ENCODE peak calls at places on chromosomes 16 and 17, in eight cellular contexts. One of them, this sample, is unnamed.
A peak's percentile ranks its signal among the peaks of the same experiment; 100 is the strongest.

GRCh38 chr17:16044484-16044883 is 44.9 kb downstream of the TTC19 start:
- DNase-seq in ascending aorta: no peak
- DNase-seq in CD8-positive, alpha-beta memory T cell: no peak
- DNase-seq in tibial artery: no peak
- DNase-seq in cardiac muscle cell: no peak
- DNase-seq in mesenchymal stem cell: no peak
- DNase-seq in heart left ventricle: no peak
- DNase-seq in left ventricle myocardium inferior: no peak
- DNase-seq in this sample: no peak

GRCh38 chr16:74999683-75000480 is 1.1 kb downstream of the ZNRF1 start:
- DNase-seq in ascending aorta: no peak
- DNase-seq in CD8-positive, alpha-beta memory T cell: peak; percentile 80
- DNase-seq in tibial artery: peak; percentile 70
- DNase-seq in cardiac muscle cell: peak; percentile 40
- DNase-seq in mesenchymal stem cell: peak; percentile 49
- DNase-seq in heart left ventricle: peak; percentile 45
- DNase-seq in left ventricle myocardium inferior: peak; percentile 28
- DNase-seq in this sample: peak; percentile 58

GRCh38 chr16:49534901-49535300 is 161.3 kb downstream of the C16orf78 start:
- DNase-seq in ascending aorta: no peak
- DNase-seq in CD8-positive, alpha-beta memory T cell: no peak
- DNase-seq in tibial artery: no peak
- DNase-seq in cardiac muscle cell: no peak
- DNase-seq in mesenchymal stem cell: no peak
- DNase-seq in heart left ventricle: no peak
- DNase-seq in left ventricle myocardium inferior: no peak
- DNase-seq in this sample: no peak

GRCh38 chr17:32020943-32021617 is 13.9 kb downstream of the LRRC37B start:
- DNase-seq in ascending aorta: no peak
- DNase-seq in CD8-positive, alpha-beta memory T cell: no peak
- DNase-seq in tibial artery: no peak
- DNase-seq in cardiac muscle cell: no peak
- DNase-seq in mesenchymal stem cell: no peak
- DNase-seq in heart left ventricle: no peak
- DNase-seq in left ventricle myocardium inferior: no peak
- DNase-seq in this sample: no peak

GRCh38 chr16:2429771-2430663 is 770 bp downstream of the CCNF start:
- DNase-seq in ascending aorta: no peak
- DNase-seq in CD8-positive, alpha-beta memory T cell: no peak
- DNase-seq in tibial artery: no peak
- DNase-seq in cardiac muscle cell: peak; percentile 28
- DNase-seq in mesenchymal stem cell: peak; percentile 39
- DNase-seq in heart left ventricle: no peak
- DNase-seq in left ventricle myocardium inferior: no peak
- DNase-seq in this sample: peak; percentile 55

GRCh38 chr16:82990155-82990554 is 363.4 kb downstream of the CDH13 start:
- DNase-seq in ascending aorta: no peak
- DNase-seq in CD8-positive, alpha-beta memory T cell: no peak
- DNase-seq in tibial artery: no peak
- DNase-seq in cardiac muscle cell: peak; percentile 32
- DNase-seq in mesenchymal stem cell: peak; percentile 52
- DNase-seq in heart left ventricle: no peak
- DNase-seq in left ventricle myocardium inferior: no peak
- DNase-seq in this sample: no peak

GRCh38 chr17:17628388-17629008 is 37.0 kb upstream of the PEMT start:
- DNase-seq in ascending aorta: no peak
- DNase-seq in CD8-positive, alpha-beta memory T cell: peak; percentile 52
- DNase-seq in tibial artery: no peak
- DNase-seq in cardiac muscle cell: no peak
- DNase-seq in mesenchymal stem cell: no peak
- DNase-seq in heart left ventricle: no peak
- DNase-seq in left ventricle myocardium inferior: no peak
- DNase-seq in this sample: no peak

GRCh38 chr16:48682971-48683370 is 73.0 kb upstream of the N4BP1 start:
- DNase-seq in ascending aorta: no peak
- DNase-seq in CD8-positive, alpha-beta memory T cell: no peak
- DNase-seq in tibial artery: no peak
- DNase-seq in cardiac muscle cell: no peak
- DNase-seq in mesenchymal stem cell: no peak
- DNase-seq in heart left ventricle: no peak
- DNase-seq in left ventricle myocardium inferior: no peak
- DNase-seq in this sample: no peak

GRCh38 chr16:75315907-75316306 is 64.5 kb upstream of the BCAR1 start:
- DNase-seq in ascending aorta: no peak
- DNase-seq in CD8-positive, alpha-beta memory T cell: no peak
- DNase-seq in tibial artery: no peak
- DNase-seq in cardiac muscle cell: no peak
- DNase-seq in mesenchymal stem cell: no peak
- DNase-seq in heart left ventricle: no peak
- DNase-seq in left ventricle myocardium inferior: no peak
- DNase-seq in this sample: no peak

GRCh38 chr16:75555213-75555706 is 792 bp downstream of the TMEM231 start:
- DNase-seq in ascending aorta: peak; percentile 29
- DNase-seq in CD8-positive, alpha-beta memory T cell: no peak
- DNase-seq in tibial artery: peak; percentile 86
- DNase-seq in cardiac muscle cell: peak; percentile 94
- DNase-seq in mesenchymal stem cell: peak; percentile 93
- DNase-seq in heart left ventricle: peak; percentile 87
- DNase-seq in left ventricle myocardium inferior: peak; percentile 84
- DNase-seq in this sample: peak; percentile 73

GRCh38 chr17:38766341-38766740 is 13.8 kb downstream of the PSMB3 start:
- DNase-seq in ascending aorta: no peak
- DNase-seq in CD8-positive, alpha-beta memory T cell: no peak
- DNase-seq in tibial artery: no peak
- DNase-seq in cardiac muscle cell: no peak
- DNase-seq in mesenchymal stem cell: no peak
- DNase-seq in heart left ventricle: no peak
- DNase-seq in left ventricle myocardium inferior: no peak
- DNase-seq in this sample: no peak

GRCh38 chr16:84660973-84661372 is 12.7 kb downstream of the KLHL36 start:
- DNase-seq in ascending aorta: no peak
- DNase-seq in CD8-positive, alpha-beta memory T cell: no peak
- DNase-seq in tibial artery: no peak
- DNase-seq in cardiac muscle cell: no peak
- DNase-seq in mesenchymal stem cell: no peak
- DNase-seq in heart left ventricle: no peak
- DNase-seq in left ventricle myocardium inferior: no peak
- DNase-seq in this sample: no peak

GRCh38 chr17:68318103-68318991 is 27.1 kb downstream of the ARSG start:
- DNase-seq in ascending aorta: no peak
- DNase-seq in CD8-positive, alpha-beta memory T cell: no peak
- DNase-seq in tibial artery: no peak
- DNase-seq in cardiac muscle cell: peak; percentile 55
- DNase-seq in mesenchymal stem cell: peak; percentile 94
- DNase-seq in heart left ventricle: no peak
- DNase-seq in left ventricle myocardium inferior: no peak
- DNase-seq in this sample: no peak

GRCh38 chr17:1947743-1948516 is 77.2 kb downstream of the RTN4RL1 start:
- DNase-seq in ascending aorta: no peak
- DNase-seq in CD8-positive, alpha-beta memory T cell: no peak
- DNase-seq in tibial artery: no peak
- DNase-seq in cardiac muscle cell: no peak
- DNase-seq in mesenchymal stem cell: no peak
- DNase-seq in heart left ventricle: no peak
- DNase-seq in left ventricle myocardium inferior: no peak
- DNase-seq in this sample: no peak

GRCh38 chr16:11547517-11547916 is 39.2 kb downstream of the LITAF start:
- DNase-seq in ascending aorta: no peak
- DNase-seq in CD8-positive, alpha-beta memory T cell: no peak
- DNase-seq in tibial artery: no peak
- DNase-seq in cardiac muscle cell: no peak
- DNase-seq in mesenchymal stem cell: no peak
- DNase-seq in heart left ventricle: no peak
- DNase-seq in left ventricle myocardium inferior: no peak
- DNase-seq in this sample: no peak

GRCh38 chr17:82740906-82741759 is 5.7 kb downstream of the FN3K start:
- DNase-seq in ascending aorta: no peak
- DNase-seq in CD8-positive, alpha-beta memory T cell: no peak
- DNase-seq in tibial artery: no peak
- DNase-seq in cardiac muscle cell: no peak
- DNase-seq in mesenchymal stem cell: no peak
- DNase-seq in heart left ventricle: no peak
- DNase-seq in left ventricle myocardium inferior: no peak
- DNase-seq in this sample: no peak

GRCh38 chr17:82750241-82750905 is 1.5 kb upstream of the TBCD start:
- DNase-seq in ascending aorta: no peak
- DNase-seq in CD8-positive, alpha-beta memory T cell: no peak
- DNase-seq in tibial artery: no peak
- DNase-seq in cardiac muscle cell: no peak
- DNase-seq in mesenchymal stem cell: no peak
- DNase-seq in heart left ventricle: no peak
- DNase-seq in left ventricle myocardium inferior: no peak
- DNase-seq in this sample: no peak

GRCh38 chr17:82743344-82744219 is 8.2 kb downstream of the FN3K start:
- DNase-seq in ascending aorta: no peak
- DNase-seq in CD8-positive, alpha-beta memory T cell: no peak
- DNase-seq in tibial artery: no peak
- DNase-seq in cardiac muscle cell: no peak
- DNase-seq in mesenchymal stem cell: no peak
- DNase-seq in heart left ventricle: no peak
- DNase-seq in left ventricle myocardium inferior: no peak
- DNase-seq in this sample: no peak

GRCh38 chr17:82748756-82749155 is 3.1 kb upstream of the TBCD start:
- DNase-seq in ascending aorta: no peak
- DNase-seq in CD8-positive, alpha-beta memory T cell: no peak
- DNase-seq in tibial artery: no peak
- DNase-seq in cardiac muscle cell: no peak
- DNase-seq in mesenchymal stem cell: no peak
- DNase-seq in heart left ventricle: no peak
- DNase-seq in left ventricle myocardium inferior: no peak
- DNase-seq in this sample: no peak

GRCh38 chr17:82745524-82745923 is 6.3 kb upstream of the TBCD start:
- DNase-seq in ascending aorta: no peak
- DNase-seq in CD8-positive, alpha-beta memory T cell: no peak
- DNase-seq in tibial artery: no peak
- DNase-seq in cardiac muscle cell: no peak
- DNase-seq in mesenchymal stem cell: no peak
- DNase-seq in heart left ventricle: no peak
- DNase-seq in left ventricle myocardium inferior: no peak
- DNase-seq in this sample: no peak
- H3K4me3 ChIP-seq in ascending aorta: no peak overlapping the region
- H3K4me3 ChIP-seq in CD8-positive, alpha-beta memory T cell: no peak overlapping the region
- H3K4me3 ChIP-seq in tibial artery: no peak overlapping the region
- H3K4me3 ChIP-seq in cardiac muscle cell: no peak overlapping the region
- H3K4me3 ChIP-seq in mesenchymal stem cell: no peak overlapping the region
- H3K4me3 ChIP-seq in heart left ventricle: no peak overlapping the region
- H3K4me3 ChIP-seq in left ventricle myocardium inferior: no peak overlapping the region
- H3K4me3 ChIP-seq in this sample: no peak overlapping the region

GRCh38 chr17:8514801-8515200 is 79.1 kb downstream of the NDEL1 start:
- DNase-seq in ascending aorta: no peak
- DNase-seq in CD8-positive, alpha-beta memory T cell: no peak
- DNase-seq in tibial artery: no peak
- DNase-seq in cardiac muscle cell: no peak
- DNase-seq in mesenchymal stem cell: no peak
- DNase-seq in heart left ventricle: no peak
- DNase-seq in left ventricle myocardium inferior: no peak
- DNase-seq in this sample: no peak
- H3K36me3 ChIP-seq in ascending aorta: peaks cover 89% of the 10 kb centered on the region
- H3K36me3 ChIP-seq in CD8-positive, alpha-beta memory T cell: no peaks in the 10 kb centered on the region
- H3K36me3 ChIP-seq in tibial artery: peaks cover 77% of the 10 kb centered on the region
- H3K36me3 ChIP-seq in cardiac muscle cell: peaks cover 78% of the 10 kb centered on the region
- H3K36me3 ChIP-seq in mesenchymal stem cell: peaks cover 31% of the 10 kb centered on the region
- H3K36me3 ChIP-seq in heart left ventricle: peaks cover 97% of the 10 kb centered on the region
- H3K36me3 ChIP-seq in left ventricle myocardium inferior: peaks cover 80% of the 10 kb centered on the region
- H3K36me3 ChIP-seq in this sample: no peaks in the 10 kb centered on the region

DNA sequence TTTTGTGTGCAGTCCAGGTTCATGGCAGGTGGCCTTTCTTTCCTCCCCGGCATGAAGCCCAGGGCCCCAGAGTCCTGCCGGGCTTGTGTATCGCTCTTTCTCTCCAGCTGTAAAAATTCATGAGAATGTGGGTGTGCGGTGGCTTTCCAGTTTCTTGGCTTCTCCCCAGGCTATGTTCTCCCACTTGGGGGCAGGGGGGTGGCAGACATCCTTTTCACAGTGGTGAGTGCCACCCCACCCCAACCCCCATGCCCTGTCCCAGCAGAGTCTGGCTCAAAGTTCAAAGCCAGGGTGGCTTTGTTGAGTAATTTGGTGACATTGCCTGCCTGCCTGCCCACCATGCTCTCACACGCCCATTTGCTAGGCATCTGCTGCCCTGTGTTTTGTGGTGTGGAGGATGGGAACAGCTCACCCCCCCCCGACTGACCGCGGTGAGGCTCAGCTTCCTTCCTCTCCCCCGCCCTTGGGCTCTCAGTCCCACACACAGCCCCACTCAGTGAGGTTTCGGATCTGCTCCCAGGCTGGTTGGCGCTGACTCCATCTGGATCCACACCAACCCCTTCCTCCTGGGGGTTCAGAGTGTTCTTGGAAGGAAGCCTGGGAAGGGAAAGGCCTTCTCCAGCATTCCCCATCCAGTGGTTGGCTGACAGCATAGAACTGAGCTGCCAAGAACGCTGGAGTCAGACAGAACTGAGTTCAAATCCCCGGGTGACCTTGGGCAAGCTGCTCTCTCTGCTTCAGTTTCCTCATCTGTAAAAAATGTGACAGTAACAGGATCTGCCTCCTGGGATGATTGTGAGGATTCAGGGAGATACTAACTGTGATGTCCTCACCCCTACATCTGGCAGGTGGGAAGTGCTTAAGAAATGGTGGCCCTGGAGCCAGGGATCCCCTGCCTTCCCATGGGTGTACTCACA is 36.1 kb downstream of the CHD9 start:
- DNase-seq in ascending aorta: peak; percentile 86
- DNase-seq in CD8-positive, alpha-beta memory T cell: no peak
- DNase-seq in tibial artery: peak; percentile 99
- DNase-seq in cardiac muscle cell: peak; percentile 100
- DNase-seq in mesenchymal stem cell: peak; percentile 57
- DNase-seq in heart left ventricle: peak; percentile 95
- DNase-seq in left ventricle myocardium inferior: peak; percentile 93
- DNase-seq in this sample: peak; percentile 93
- H3K4me3 ChIP-seq in ascending aorta: no peak overlapping the region
- H3K4me3 ChIP-seq in CD8-positive, alpha-beta memory T cell: no peak overlapping the region
- H3K4me3 ChIP-seq in tibial artery: peak overlapping the region; percentile 36
- H3K4me3 ChIP-seq in cardiac muscle cell: no peak overlapping the region
- H3K4me3 ChIP-seq in mesenchymal stem cell: no peak overlapping the region
- H3K4me3 ChIP-seq in heart left ventricle: no peak overlapping the region
- H3K4me3 ChIP-seq in left ventricle myocardium inferior: peak overlapping the region; percentile 36
- H3K4me3 ChIP-seq in this sample: no peak overlapping the region

DNA sequence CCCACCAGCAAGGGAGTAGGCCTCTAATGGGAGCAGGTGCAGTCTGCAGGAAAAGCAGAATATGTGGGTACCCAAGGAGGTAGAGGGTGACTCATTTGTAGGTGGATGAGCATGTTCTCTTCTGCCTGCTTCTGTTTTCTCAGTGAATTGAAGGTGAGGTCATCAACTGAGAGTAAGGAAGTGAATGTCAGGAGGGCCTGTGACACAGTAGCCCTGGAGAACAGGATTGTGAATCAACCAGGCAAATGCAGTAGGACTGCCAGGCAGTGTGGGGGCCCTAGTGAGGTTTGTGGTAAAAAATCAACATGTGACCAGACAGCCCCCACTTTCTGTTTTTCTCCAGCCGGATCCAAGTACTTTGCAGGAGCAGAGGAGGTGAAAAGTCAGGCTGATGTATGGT is 150.5 kb upstream of the SOX9 start:
- DNase-seq in ascending aorta: no peak
- DNase-seq in CD8-positive, alpha-beta memory T cell: no peak
- DNase-seq in tibial artery: no peak
- DNase-seq in cardiac muscle cell: no peak
- DNase-seq in mesenchymal stem cell: no peak
- DNase-seq in heart left ventricle: no peak
- DNase-seq in left ventricle myocardium inferior: no peak
- DNase-seq in this sample: no peak
- H3K36me3 ChIP-seq in ascending aorta: no peaks in the 10 kb centered on the region
- H3K36me3 ChIP-seq in CD8-positive, alpha-beta memory T cell: no peaks in the 10 kb centered on the region
- H3K36me3 ChIP-seq in tibial artery: no peaks in the 10 kb centered on the region
- H3K36me3 ChIP-seq in cardiac muscle cell: no peaks in the 10 kb centered on the region
- H3K36me3 ChIP-seq in mesenchymal stem cell: no peaks in the 10 kb centered on the region
- H3K36me3 ChIP-seq in heart left ventricle: no peaks in the 10 kb centered on the region
- H3K36me3 ChIP-seq in left ventricle myocardium inferior: no peaks in the 10 kb centered on the region
- H3K36me3 ChIP-seq in this sample: no peaks in the 10 kb centered on the region

GRCh38 chr16:67857547-67858233 is 10.2 kb upstream of the CENPT start:
- DNase-seq in ascending aorta: peak; percentile 35
- DNase-seq in CD8-positive, alpha-beta memory T cell: peak; percentile 61
- DNase-seq in tibial artery: peak; percentile 89
- DNase-seq in cardiac muscle cell: peak; percentile 93
- DNase-seq in mesenchymal stem cell: peak; percentile 99
- DNase-seq in heart left ventricle: peak; percentile 67
- DNase-seq in left ventricle myocardium inferior: peak; percentile 61
- DNase-seq in this sample: peak; percentile 40
- H3K4me3 ChIP-seq in ascending aorta: no peak overlapping the region
- H3K4me3 ChIP-seq in CD8-positive, alpha-beta memory T cell: no peak overlapping the region
- H3K4me3 ChIP-seq in tibial artery: no peak overlapping the region
- H3K4me3 ChIP-seq in cardiac muscle cell: no peak overlapping the region
- H3K4me3 ChIP-seq in mesenchymal stem cell: no peak overlapping the region
- H3K4me3 ChIP-seq in heart left ventricle: no peak overlapping the region
- H3K4me3 ChIP-seq in left ventricle myocardium inferior: peak overlapping the region; percentile 5
- H3K4me3 ChIP-seq in this sample: no peak overlapping the region

This sample was measured in prostate gland.